ENCODE peak calls at places on chromosomes 7 and 10, in five cellular contexts. One of them, this sample, is unnamed.
A peak's percentile ranks its signal among the peaks of the same experiment; 100 is the strongest.

GRCh38 chr10:110524864-110525242 is 27.1 kb downstream of the DUSP5 start:
- DNase-seq in psoas muscle: no peak
- DNase-seq in OCI-LY7: no peak
- DNase-seq in fibroblast of lung: no peak
- DNase-seq in astrocyte: no peak
- DNase-seq in this sample: no peak

GRCh38 chr7:139730746-139731612 is 46.8 kb downstream of the HIPK2 start:
- DNase-seq in psoas muscle: no peak
- DNase-seq in fibroblast of lung: peak; percentile 78
- DNase-seq in OCI-LY7: peak; percentile 78
- DNase-seq in astrocyte: peak; percentile 76
- DNase-seq in this sample: peak; percentile 4

GRCh38 chr7:25308246-25308645 is 80.0 kb upstream of the NPVF start:
- DNase-seq in fibroblast of lung: no peak
- DNase-seq in psoas muscle: no peak
- DNase-seq in astrocyte: no peak
- DNase-seq in OCI-LY7: no peak
- DNase-seq in this sample: no peak

GRCh38 chr7:155913719-155914118 is 101.5 kb upstream of the SHH start:
- DNase-seq in OCI-LY7: no peak
- DNase-seq in fibroblast of lung: no peak
- DNase-seq in psoas muscle: no peak
- DNase-seq in astrocyte: no peak
- DNase-seq in this sample: no peak

GRCh38 chr7:136741941-136742340 is 126.5 kb upstream of the CHRM2 start:
- DNase-seq in OCI-LY7: no peak
- DNase-seq in psoas muscle: no peak
- DNase-seq in fibroblast of lung: peak; percentile 9
- DNase-seq in astrocyte: no peak
- DNase-seq in this sample: no peak

GRCh38 chr7:87137271-87137670 is 15.0 kb upstream of the DMTF1 start:
- DNase-seq in astrocyte: no peak
- DNase-seq in psoas muscle: no peak
- DNase-seq in fibroblast of lung: no peak
- DNase-seq in OCI-LY7: no peak
- DNase-seq in this sample: no peak

GRCh38 chr7:119630570-119630969 is 642.4 kb upstream of the KCND2 start:
- DNase-seq in OCI-LY7: no peak
- DNase-seq in astrocyte: no peak
- DNase-seq in fibroblast of lung: no peak
- DNase-seq in psoas muscle: no peak
- DNase-seq in this sample: no peak

GRCh38 chr10:78471723-78472541 is 438.3 kb downstream of the RPS24 start:
- DNase-seq in psoas muscle: no peak
- DNase-seq in astrocyte: no peak
- DNase-seq in OCI-LY7: no peak
- DNase-seq in fibroblast of lung: no peak
- DNase-seq in this sample: no peak

GRCh38 chr7:139230484-139230773 is 608 bp upstream of the UBN2 start:
- DNase-seq in OCI-LY7: no peak
- DNase-seq in fibroblast of lung: no peak
- DNase-seq in astrocyte: no peak
- DNase-seq in psoas muscle: no peak
- DNase-seq in this sample: no peak

GRCh38 chr7:124440081-124440480 is 325.5 kb downstream of the GPR37 start:
- DNase-seq in fibroblast of lung: peak; percentile 10
- DNase-seq in psoas muscle: no peak
- DNase-seq in astrocyte: no peak
- DNase-seq in OCI-LY7: no peak
- DNase-seq in this sample: no peak

GRCh38 chr7:143456992-143457793 is 13.9 kb downstream of the TAS2R60 start:
- DNase-seq in fibroblast of lung: peak; percentile 45
- DNase-seq in OCI-LY7: no peak
- DNase-seq in astrocyte: peak; percentile 14
- DNase-seq in psoas muscle: no peak
- DNase-seq in this sample: peak; percentile 2

GRCh38 chr7:21338728-21339164 is 89.1 kb upstream of the SP4 start:
- DNase-seq in OCI-LY7: no peak
- DNase-seq in psoas muscle: no peak
- DNase-seq in astrocyte: no peak
- DNase-seq in fibroblast of lung: no peak
- DNase-seq in this sample: no peak

GRCh38 chr10:43250625-43250924 is 16.3 kb downstream of the RASGEF1A start:
- DNase-seq in OCI-LY7: no peak
- DNase-seq in psoas muscle: no peak
- DNase-seq in fibroblast of lung: no peak
- DNase-seq in astrocyte: no peak
- DNase-seq in this sample: no peak

DNA sequence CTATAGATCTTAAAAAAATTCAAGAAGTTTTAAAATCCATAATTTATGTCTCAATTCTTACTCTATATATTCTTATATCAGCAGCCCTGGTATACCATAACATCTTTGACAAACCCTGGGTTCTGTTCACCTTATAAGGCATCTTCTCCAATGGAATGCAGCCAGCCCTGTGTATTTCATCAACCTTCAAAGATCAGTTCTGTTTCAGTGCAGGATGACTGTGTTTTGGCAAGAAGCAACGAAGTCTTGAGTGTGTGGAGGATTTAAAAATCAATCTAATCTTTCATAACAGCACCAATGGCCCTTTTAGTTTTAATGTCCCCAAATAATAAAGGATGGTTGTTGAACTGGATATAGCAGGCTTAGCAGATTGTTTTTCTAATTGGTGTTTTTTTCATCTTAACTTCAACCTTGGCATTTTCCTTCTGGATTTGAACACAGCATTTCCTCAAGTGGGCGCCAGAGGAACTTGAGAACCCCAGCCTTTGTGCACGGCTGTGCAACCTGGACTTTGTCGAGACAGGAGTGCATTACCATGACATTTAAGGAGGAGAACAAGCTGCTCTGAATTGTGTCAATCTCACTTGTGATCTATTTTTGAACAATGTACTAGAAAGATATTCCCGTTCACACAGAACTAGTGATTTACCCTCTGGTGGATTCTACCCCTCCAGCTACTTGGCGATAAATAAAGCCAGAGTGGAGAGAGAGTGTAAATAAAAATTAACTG is 313.3 kb upstream of the AKR1E2 start:
- DNase-seq in astrocyte: peak; percentile 49
- DNase-seq in OCI-LY7: peak; percentile 4
- DNase-seq in psoas muscle: no peak
- DNase-seq in fibroblast of lung: peak; percentile 59
- DNase-seq in this sample: peak; percentile 58
- TF ChIP-seq CTCF in astrocyte: peak; percentile 49
- TF ChIP-seq CTCF in OCI-LY7: peak; percentile 41
- TF ChIP-seq CTCF in psoas muscle: peak; percentile 23
- TF ChIP-seq CTCF in fibroblast of lung: peak; percentile 59
- TF ChIP-seq CTCF in this sample: peak; percentile 60

GRCh38 chr10:53260213-53260612 is 487.6 kb upstream of the MBL2 start:
- DNase-seq in OCI-LY7: no peak
- DNase-seq in fibroblast of lung: no peak
- DNase-seq in psoas muscle: no peak
- DNase-seq in astrocyte: no peak
- DNase-seq in this sample: no peak
- H3K27ac ChIP-seq in OCI-LY7: no peak overlapping the region
- H3K27ac ChIP-seq in fibroblast of lung: no peak overlapping the region
- H3K27ac ChIP-seq in psoas muscle: no peak overlapping the region
- H3K27ac ChIP-seq in astrocyte: no peak overlapping the region
- H3K27ac ChIP-seq in this sample: no peak overlapping the region

GRCh38 chr7:36781011-36781738 is 56.9 kb upstream of the AOAH start:
- DNase-seq in psoas muscle: no peak
- DNase-seq in astrocyte: no peak
- DNase-seq in fibroblast of lung: no peak
- DNase-seq in OCI-LY7: no peak
- DNase-seq in this sample: no peak
- TF ChIP-seq CTCF in psoas muscle: no peak
- TF ChIP-seq CTCF in astrocyte: no peak
- TF ChIP-seq CTCF in fibroblast of lung: no peak
- TF ChIP-seq CTCF in OCI-LY7: no peak
- TF ChIP-seq CTCF in this sample: no peak

GRCh38 chr7:1024876-1025746 is 19.2 kb upstream of the GPR146 start:
- DNase-seq in psoas muscle: peak; percentile 12
- DNase-seq in OCI-LY7: peak; percentile 39
- DNase-seq in fibroblast of lung: no peak
- DNase-seq in astrocyte: no peak
- DNase-seq in this sample: no peak
- H3K27ac ChIP-seq in psoas muscle: no peak overlapping the region
- H3K27ac ChIP-seq in OCI-LY7: peak overlapping the region; percentile 95
- H3K27ac ChIP-seq in fibroblast of lung: no peak overlapping the region
- H3K27ac ChIP-seq in astrocyte: no peak overlapping the region
- H3K27ac ChIP-seq in this sample: peak overlapping the region; percentile 94

DNA sequence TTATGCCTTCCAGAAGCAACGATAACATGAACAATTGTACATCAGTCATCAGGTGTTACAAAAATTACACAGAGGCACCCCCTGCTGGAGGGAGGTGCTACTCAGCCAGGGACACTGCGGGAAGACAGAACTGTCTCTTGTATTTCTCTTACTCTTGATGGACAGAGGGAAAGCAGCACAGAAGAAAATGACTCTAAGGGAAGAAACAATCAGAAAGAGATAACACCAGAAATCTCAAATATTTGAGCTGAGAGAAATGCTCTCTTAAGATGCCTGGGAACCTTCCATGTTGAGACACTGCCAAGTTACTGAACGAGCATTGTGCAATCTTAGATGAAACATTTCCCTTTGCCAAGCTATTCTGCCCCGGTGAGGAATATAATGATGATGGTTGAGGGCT is 227.6 kb upstream of the NPSR1 start:
- DNase-seq in astrocyte: peak; percentile 67
- DNase-seq in fibroblast of lung: peak; percentile 70
- DNase-seq in OCI-LY7: no peak
- DNase-seq in psoas muscle: no peak
- DNase-seq in this sample: peak; percentile 54
- TF ChIP-seq CTCF in astrocyte: peak; percentile 52
- TF ChIP-seq CTCF in fibroblast of lung: peak; percentile 9
- TF ChIP-seq CTCF in OCI-LY7: peak; percentile 56
- TF ChIP-seq CTCF in psoas muscle: no peak
- TF ChIP-seq CTCF in this sample: peak; percentile 41

GRCh38 chr10:80452688-80453391 is 1.3 kb upstream of the TSPAN14 start:
- DNase-seq in fibroblast of lung: no peak
- DNase-seq in astrocyte: no peak
- DNase-seq in psoas muscle: no peak
- DNase-seq in OCI-LY7: no peak
- DNase-seq in this sample: peak; percentile 63
- H3K27ac ChIP-seq in fibroblast of lung: no peak overlapping the region
- H3K27ac ChIP-seq in astrocyte: no peak overlapping the region
- H3K27ac ChIP-seq in psoas muscle: peak overlapping the region; percentile 81
- H3K27ac ChIP-seq in OCI-LY7: no peak overlapping the region
- H3K27ac ChIP-seq in this sample: peak overlapping the region; percentile 97

GRCh38 chr10:74058658-74059057 is 60.7 kb downstream of the VCL start:
- DNase-seq in OCI-LY7: peak; percentile 73
- DNase-seq in fibroblast of lung: no peak
- DNase-seq in astrocyte: peak; percentile 18
- DNase-seq in psoas muscle: no peak
- DNase-seq in this sample: no peak
- TF ChIP-seq CTCF in OCI-LY7: peak; percentile 73
- TF ChIP-seq CTCF in fibroblast of lung: no peak
- TF ChIP-seq CTCF in astrocyte: no peak
- TF ChIP-seq CTCF in psoas muscle: peak; percentile 21
- TF ChIP-seq CTCF in this sample: no peak

DNA sequence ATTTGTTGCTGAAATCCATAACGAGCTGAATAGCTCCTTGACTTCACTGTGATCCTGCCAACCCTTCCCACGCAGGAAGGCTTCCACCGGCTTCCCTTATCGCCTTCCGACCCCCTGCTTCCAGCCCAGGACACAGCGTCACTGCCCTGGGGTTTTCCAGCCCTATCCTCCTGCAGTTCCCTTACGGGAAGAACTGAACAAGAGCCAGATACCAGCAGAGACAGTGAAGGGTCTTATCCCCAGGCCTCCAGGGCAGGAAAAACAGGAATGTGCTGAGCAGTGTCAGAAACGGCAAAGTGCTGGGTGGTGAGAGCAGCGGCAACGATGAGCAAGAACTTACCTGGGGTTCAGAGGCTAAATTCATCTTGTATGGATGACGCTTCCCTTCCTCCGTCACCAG is 22.4 kb downstream of the PDLIM1 start:
- DNase-seq in astrocyte: peak; percentile 87
- DNase-seq in psoas muscle: peak; percentile 56
- DNase-seq in fibroblast of lung: peak; percentile 87
- DNase-seq in OCI-LY7: no peak
- DNase-seq in this sample: no peak
- H3K27ac ChIP-seq in astrocyte: peak overlapping the region; percentile 94
- H3K27ac ChIP-seq in psoas muscle: peak overlapping the region; percentile 55
- H3K27ac ChIP-seq in fibroblast of lung: peak overlapping the region; percentile 22
- H3K27ac ChIP-seq in OCI-LY7: no peak overlapping the region
- H3K27ac ChIP-seq in this sample: peak overlapping the region; percentile 70